ENCODE peak calls at places on chromosomes 5 and 9, in nine cellular contexts. S is body of pancreas, Y is HCT116, E is testis, X is H54, B is suprapubic skin, Z is esophagus muscularis mucosa, H is Peyer's patch, L is gastrocnemius medialis. T is an unnamed sample.

GRCh38 chr5:80216096-80216495 is 39.8 kb downstream of the SERINC5 start:
- DNase-seq in S (no peak), B (no peak), Y (no peak), Z (no peak), H (no peak), E (peak), X (no peak), L (no peak), T (no peak)

GRCh38 chr5:121758640-121759039 is 93.0 kb upstream of the FTMT start:
- DNase-seq in Y (no peak), S (no peak), L (no peak), E (no peak), X (no peak), Z (no peak), H (no peak), B (no peak), T (no peak)

GRCh38 chr5:152306386-152306785 is 98.7 kb downstream of the NMUR2 start:
- DNase-seq in B (no peak), Z (peak), E (no peak), X (no peak), L (no peak), H (no peak), S (no peak), Y (no peak), T (no peak)

GRCh38 chr9:124834586-124834985 is 18.7 kb upstream of the WDR38 start:
- DNase-seq in E (no peak), Z (no peak), H (no peak), B (no peak), Y (peak), S (no peak), L (no peak), X (peak), T (no peak)

GRCh38 chr9:70805953-70806352 is 315.5 kb downstream of the TRPM3 start:
- DNase-seq in Y (no peak), S (peak), B (no peak), H (no peak), E (peak), X (no peak), Z (no peak), L (peak), T (no peak)

GRCh38 chr9:92378825-92379535 is 25.4 kb downstream of the OGN start:
- DNase-seq in H (no peak), Z (no peak), E (no peak), S (no peak), B (no peak), Y (no peak), X (no peak), L (no peak), T (no peak)

GRCh38 chr5:153891394-153891793 is 147.3 kb downstream of the FAM114A2 start:
- DNase-seq in Y (no peak), S (no peak), Z (peak), B (no peak), L (no peak), X (no peak), H (no peak), E (no peak), T (no peak)

GRCh38 chr9:124110307-124110915 is 98.8 kb downstream of the LHX2 start:
- DNase-seq in Z (no peak), Y (no peak), S (peak), E (peak), B (no peak), L (no peak), X (peak), H (peak), T (peak)

GRCh38 chr9:126164796-126165525 is 161.7 kb upstream of the MVB12B start:
- DNase-seq in Y (no peak), B (no peak), S (no peak), Z (peak), X (no peak), E (no peak), L (no peak), H (no peak), T (no peak)

GRCh38 chr5:168714046-168714445 is 134.9 kb upstream of the PANK3 start:
- DNase-seq in B (no peak), S (no peak), L (no peak), E (no peak), Y (no peak), H (no peak), X (peak), Z (no peak), T (no peak)

GRCh38 chr9:34454571-34455065 is 3.8 kb downstream of the FAM219A start:
- DNase-seq in H (no peak), E (no peak), Y (peak), X (peak), B (no peak), S (no peak), Z (no peak), L (no peak), T (peak)

GRCh38 chr5:43227655-43228054 is 35.6 kb downstream of the NIM1K start:
- DNase-seq in Z (no peak), E (no peak), S (peak), B (no peak), L (no peak), X (peak), Y (peak), H (no peak), T (peak)

GRCh38 chr9:438066-438465 is 223.4 kb downstream of the DOCK8 start:
- DNase-seq in B (no peak), Y (no peak), H (no peak), X (no peak), E (no peak), S (no peak), L (no peak), Z (no peak), T (peak)

GRCh38 chr9:136297016-136297691 is 6.7 kb downstream of the CCDC187 start:
- DNase-seq in Y (no peak), Z (no peak), H (no peak), B (no peak), L (no peak), E (no peak), X (peak), S (peak), T (no peak)

GRCh38 chr9:38087934-38088925 is 19.2 kb upstream of the SHB start:
- DNase-seq in B (peak), E (peak), S (peak), H (peak), Z (peak), Y (peak), X (peak), L (peak), T (peak)

GRCh38 chr5:150757087-150757649 is 1.6 kb downstream of the DCTN4 start:
- DNase-seq in S (no peak), X (no peak), H (no peak), B (no peak), Y (no peak), Z (no peak), L (no peak), E (no peak), T (peak)

GRCh38 chr9:97320080-97320642 is 12.7 kb downstream of the CCDC180 start:
- DNase-seq in X (no peak), S (no peak), H (no peak), L (no peak), B (no peak), Z (peak), Y (no peak), E (no peak), T (no peak)

DNA sequence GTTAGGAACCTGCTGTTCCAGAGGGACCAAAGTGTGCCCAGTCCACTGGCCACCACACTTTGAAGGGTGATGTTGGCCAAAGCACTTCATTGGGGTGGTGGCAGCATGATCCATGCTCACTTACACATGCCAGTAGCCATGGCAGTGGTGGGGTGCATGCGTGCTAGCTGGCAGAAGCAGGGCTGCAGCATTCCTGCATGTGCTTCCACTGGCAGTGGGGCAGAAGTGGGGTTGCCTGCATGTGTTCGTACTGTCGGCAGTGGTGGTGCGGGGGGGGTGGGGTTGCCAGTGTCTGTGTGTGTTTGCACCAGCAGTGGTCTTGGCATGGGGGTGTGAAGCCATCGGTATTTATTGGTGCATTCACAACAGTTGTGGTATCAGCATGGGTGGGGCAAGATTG is 260.3 kb upstream of the ANKH start:
- DNase-seq in Y (no peak), L (no peak), H (no peak), B (no peak), S (no peak), Z (no peak), X (no peak), E (no peak), T (no peak)
- TF ChIP-seq POLR2A in Y (no peak), L (no peak), H (no peak), B (no peak), S (no peak), Z (no peak), X (no peak), E (no peak), T (no peak)

DNA sequence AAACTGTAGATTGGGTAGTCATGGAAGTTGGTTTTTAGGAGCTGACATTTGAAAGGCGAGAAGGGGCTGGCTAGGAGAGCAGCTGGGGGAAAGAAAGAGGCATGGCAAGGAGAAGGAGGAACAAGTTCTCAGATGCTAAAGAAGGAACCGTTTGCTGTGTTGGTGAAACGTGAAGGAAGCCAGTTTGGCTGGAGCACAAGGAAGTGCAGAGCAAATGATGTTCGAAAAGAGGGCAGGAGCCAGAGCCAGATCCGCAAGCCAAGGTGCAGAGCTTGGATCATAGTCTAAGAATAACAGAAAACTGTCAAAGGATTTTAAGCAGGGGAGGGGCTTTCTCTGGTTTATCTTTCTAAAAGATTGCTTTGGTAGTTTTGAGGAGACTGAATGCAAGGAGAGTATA is 276.6 kb downstream of the ASTN2 start:
- DNase-seq in H (no peak), X (no peak), S (no peak), Z (no peak), Y (no peak), E (no peak), B (no peak), L (no peak), T (no peak)
- TF ChIP-seq POLR2A in H (no peak), X (no peak), S (no peak), Z (no peak), Y (no peak), E (no peak), B (no peak), L (no peak), T (no peak)

DNA sequence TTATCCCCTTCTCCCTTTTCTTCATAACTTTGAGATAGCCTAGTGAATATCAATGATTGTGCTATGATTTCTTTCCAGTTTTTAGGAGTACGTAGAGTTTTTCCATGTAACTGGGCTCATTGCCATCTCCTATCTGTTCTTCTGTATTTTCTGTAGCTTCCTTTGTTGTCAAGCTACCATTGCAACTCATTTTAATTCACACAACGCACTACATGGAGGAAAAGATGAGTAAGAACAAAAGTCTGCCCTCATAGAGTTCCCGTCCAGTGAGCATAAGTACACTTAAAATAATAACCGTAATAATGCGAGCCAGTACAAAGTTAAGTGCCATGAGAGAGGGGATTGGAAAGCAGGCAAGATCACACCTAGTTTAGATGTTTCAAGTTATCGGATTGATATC is 177.7 kb downstream of the PAM start:
- DNase-seq in X (no peak), S (no peak), L (no peak), Z (no peak), H (no peak), Y (no peak), E (no peak), B (no peak), T (no peak)
- TF ChIP-seq POLR2A in X (no peak), S (no peak), L (no peak), Z (no peak), H (no peak), Y (no peak), E (no peak), B (no peak), T (no peak)

DNA sequence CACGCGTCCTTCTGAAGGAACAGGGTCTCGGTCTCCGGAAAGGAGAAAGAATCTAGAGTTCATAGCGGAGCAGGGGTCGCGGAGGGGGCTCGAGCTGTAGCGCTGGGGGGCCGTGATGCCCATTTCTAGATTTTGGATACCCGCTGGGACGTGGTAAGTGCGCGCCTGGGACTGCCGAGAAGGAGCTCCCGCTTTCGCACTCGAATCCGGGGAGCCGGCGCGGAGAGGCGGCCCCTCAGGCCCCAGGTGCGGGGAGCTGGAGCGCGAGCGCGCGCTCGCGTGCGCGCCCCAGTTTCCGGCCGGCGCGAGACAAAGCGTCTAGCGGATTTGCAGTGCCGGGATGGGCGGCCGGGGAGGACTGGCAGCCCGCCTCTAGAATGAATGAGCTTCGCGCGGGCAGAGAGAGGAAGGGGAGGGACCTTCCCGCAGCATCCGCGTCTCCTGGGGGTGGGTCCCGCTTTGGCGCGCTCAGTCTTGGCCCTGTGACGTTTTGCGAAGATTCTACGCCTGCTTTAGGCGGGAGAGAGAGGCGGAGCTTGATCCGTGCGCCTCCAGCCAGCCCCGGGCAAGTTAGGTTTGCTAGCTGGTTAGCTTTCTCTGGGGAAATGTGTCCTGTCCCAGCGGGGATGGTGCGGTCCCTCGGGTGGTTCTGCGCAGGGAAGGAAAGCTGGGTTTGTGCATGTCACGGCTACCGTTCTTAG is 1.2 kb downstream of the LMNB1 start:
- DNase-seq in Y (peak), E (peak), X (peak), H (peak), L (peak), S (peak), B (peak), Z (peak), T (peak)
- TF ChIP-seq POLR2A in Y (peak), E (no peak), X (peak), H (peak), L (peak), S (no peak), B (no peak), Z (no peak), T (peak)

T was measured in erythroblast.